ENCODE peak calls at places on chromosomes 1 and 21, in five cellular contexts. One of them, this sample, is unnamed.

GRCh38 chr1:40462956-40463590 is 12.8 kb downstream of the ZFP69B start:
- DNase-seq in brain microvascular endothelial cell: no peak
- DNase-seq in heart right ventricle: no peak
- DNase-seq in CD8-positive, alpha-beta T cell: no peak
- DNase-seq in PC-3: peak; percentile 3
- DNase-seq in this sample: no peak

GRCh38 chr1:169108897-169109560 is 2.5 kb downstream of the ATP1B1 start:
- DNase-seq in brain microvascular endothelial cell: peak; percentile 55
- DNase-seq in heart right ventricle: no peak
- DNase-seq in CD8-positive, alpha-beta T cell: no peak
- DNase-seq in PC-3: peak; percentile 56
- DNase-seq in this sample: no peak

GRCh38 chr1:232422098-232422497 is 207.8 kb downstream of the SIPA1L2 start:
- DNase-seq in brain microvascular endothelial cell: no peak
- DNase-seq in heart right ventricle: no peak
- DNase-seq in CD8-positive, alpha-beta T cell: no peak
- DNase-seq in PC-3: peak; percentile 92
- DNase-seq in this sample: no peak

GRCh38 chr1:156399355-156400125 is 30.5 kb downstream of the RHBG start:
- DNase-seq in brain microvascular endothelial cell: no peak
- DNase-seq in heart right ventricle: no peak
- DNase-seq in CD8-positive, alpha-beta T cell: no peak
- DNase-seq in PC-3: no peak
- DNase-seq in this sample: no peak

GRCh38 chr1:212401838-212402582 is 12.7 kb downstream of the PACC1 start:
- DNase-seq in brain microvascular endothelial cell: no peak
- DNase-seq in heart right ventricle: no peak
- DNase-seq in CD8-positive, alpha-beta T cell: no peak
- DNase-seq in PC-3: peak; percentile 85
- DNase-seq in this sample: no peak

GRCh38 chr1:78274814-78275213 is 216.0 kb upstream of the PTGFR start:
- DNase-seq in brain microvascular endothelial cell: peak; percentile 53
- DNase-seq in heart right ventricle: no peak
- DNase-seq in CD8-positive, alpha-beta T cell: no peak
- DNase-seq in PC-3: peak; percentile 8
- DNase-seq in this sample: no peak

GRCh38 chr1:63545780-63546179 is 22.5 kb downstream of the EFCAB7 start:
- DNase-seq in brain microvascular endothelial cell: no peak
- DNase-seq in heart right ventricle: no peak
- DNase-seq in CD8-positive, alpha-beta T cell: no peak
- DNase-seq in PC-3: peak; percentile 14
- DNase-seq in this sample: no peak

GRCh38 chr1:94805912-94806311 is 14.2 kb upstream of the SLC44A3 start:
- DNase-seq in brain microvascular endothelial cell: peak; percentile 45
- DNase-seq in heart right ventricle: peak; percentile 42
- DNase-seq in CD8-positive, alpha-beta T cell: peak; percentile 37
- DNase-seq in PC-3: peak; percentile 77
- DNase-seq in this sample: peak; percentile 39

GRCh38 chr1:155981266-155982088 is 3.1 kb upstream of the ARHGEF2 start:
- DNase-seq in brain microvascular endothelial cell: peak; percentile 28
- DNase-seq in heart right ventricle: no peak
- DNase-seq in CD8-positive, alpha-beta T cell: peak; percentile 58
- DNase-seq in PC-3: no peak
- DNase-seq in this sample: peak; percentile 36

GRCh38 chr1:47178020-47178419 is 11.8 kb downstream of the PDZK1IP1 start:
- DNase-seq in brain microvascular endothelial cell: no peak
- DNase-seq in heart right ventricle: no peak
- DNase-seq in CD8-positive, alpha-beta T cell: no peak
- DNase-seq in PC-3: no peak
- DNase-seq in this sample: no peak

GRCh38 chr1:9101510-9102146 is 27.3 kb downstream of the GPR157 start:
- DNase-seq in brain microvascular endothelial cell: peak; percentile 63
- DNase-seq in heart right ventricle: peak; percentile 41
- DNase-seq in CD8-positive, alpha-beta T cell: no peak
- DNase-seq in PC-3: peak; percentile 56
- DNase-seq in this sample: no peak

GRCh38 chr1:156646738-156647211 is 4.9 kb downstream of the BCAN start:
- DNase-seq in brain microvascular endothelial cell: no peak
- DNase-seq in heart right ventricle: no peak
- DNase-seq in CD8-positive, alpha-beta T cell: no peak
- DNase-seq in PC-3: no peak
- DNase-seq in this sample: no peak

GRCh38 chr1:22553104-22553880 is 10.0 kb upstream of the EPHA8 start:
- DNase-seq in brain microvascular endothelial cell: no peak
- DNase-seq in heart right ventricle: no peak
- DNase-seq in CD8-positive, alpha-beta T cell: no peak
- DNase-seq in PC-3: no peak
- DNase-seq in this sample: no peak

GRCh38 chr1:154863702-154864174 is 6.3 kb downstream of the KCNN3 start:
- DNase-seq in brain microvascular endothelial cell: peak; percentile 75
- DNase-seq in heart right ventricle: no peak
- DNase-seq in CD8-positive, alpha-beta T cell: peak; percentile 33
- DNase-seq in PC-3: peak; percentile 81
- DNase-seq in this sample: peak; percentile 11

GRCh38 chr1:60809204-60809985 is 273.0 kb upstream of the NFIA start:
- DNase-seq in brain microvascular endothelial cell: peak; percentile 16
- DNase-seq in heart right ventricle: no peak
- DNase-seq in CD8-positive, alpha-beta T cell: no peak
- DNase-seq in PC-3: no peak
- DNase-seq in this sample: no peak

GRCh38 chr1:200379431-200379755 is 30.4 kb downstream of the ZNF281 start:
- DNase-seq in brain microvascular endothelial cell: peak; percentile 88
- DNase-seq in heart right ventricle: no peak
- DNase-seq in CD8-positive, alpha-beta T cell: no peak
- DNase-seq in PC-3: peak; percentile 99
- DNase-seq in this sample: no peak

GRCh38 chr21:43779660-43780059 is 3.6 kb upstream of the CSTB start:
- DNase-seq in brain microvascular endothelial cell: no peak
- DNase-seq in heart right ventricle: no peak
- DNase-seq in CD8-positive, alpha-beta T cell: no peak
- DNase-seq in PC-3: no peak
- DNase-seq in this sample: no peak

GRCh38 chr1:11960710-11961109 is 19.5 kb upstream of the MFN2 start:
- DNase-seq in brain microvascular endothelial cell: no peak
- DNase-seq in heart right ventricle: no peak
- DNase-seq in CD8-positive, alpha-beta T cell: no peak
- DNase-seq in PC-3: no peak
- DNase-seq in this sample: no peak

GRCh38 chr1:101004061-101004460 is 21.5 kb downstream of the DPH5 start:
- DNase-seq in brain microvascular endothelial cell: no peak
- DNase-seq in heart right ventricle: no peak
- DNase-seq in CD8-positive, alpha-beta T cell: no peak
- DNase-seq in PC-3: peak; percentile 47
- DNase-seq in this sample: no peak

GRCh38 chr21:34996304-34997081 is 52.6 kb downstream of the RUNX1 start:
- DNase-seq in brain microvascular endothelial cell: no peak
- DNase-seq in heart right ventricle: no peak
- DNase-seq in CD8-positive, alpha-beta T cell: no peak
- DNase-seq in PC-3: no peak
- DNase-seq in this sample: no peak

GRCh38 chr1:170273556-170274501 is 128.1 kb downstream of the NTMT2 start:
- DNase-seq in brain microvascular endothelial cell: no peak
- DNase-seq in heart right ventricle: peak; percentile 54
- DNase-seq in CD8-positive, alpha-beta T cell: no peak
- DNase-seq in PC-3: no peak
- DNase-seq in this sample: no peak

GRCh38 chr1:104092698-104093097 is 343.0 kb downstream of the AMY1C start:
- DNase-seq in brain microvascular endothelial cell: no peak
- DNase-seq in heart right ventricle: no peak
- DNase-seq in CD8-positive, alpha-beta T cell: no peak
- DNase-seq in PC-3: no peak
- DNase-seq in this sample: no peak

GRCh38 chr1:82388679-82389078 is 587.9 kb downstream of the ADGRL2 start:
- DNase-seq in brain microvascular endothelial cell: peak; percentile 61
- DNase-seq in heart right ventricle: no peak
- DNase-seq in CD8-positive, alpha-beta T cell: no peak
- DNase-seq in PC-3: peak; percentile 78
- DNase-seq in this sample: no peak

GRCh38 chr21:45410151-45410864 is 5.3 kb downstream of the COL18A1 start:
- DNase-seq in brain microvascular endothelial cell: peak; percentile 47
- DNase-seq in heart right ventricle: no peak
- DNase-seq in CD8-positive, alpha-beta T cell: no peak
- DNase-seq in PC-3: no peak
- DNase-seq in this sample: no peak

GRCh38 chr1:237938553-237938952 is 47.8 kb upstream of the ZP4 start:
- DNase-seq in brain microvascular endothelial cell: no peak
- DNase-seq in heart right ventricle: no peak
- DNase-seq in CD8-positive, alpha-beta T cell: no peak
- DNase-seq in PC-3: peak; percentile 56
- DNase-seq in this sample: no peak

GRCh38 chr1:221740260-221740830 is 1.5 kb downstream of the DUSP10 start:
- DNase-seq in brain microvascular endothelial cell: no peak
- DNase-seq in heart right ventricle: no peak
- DNase-seq in CD8-positive, alpha-beta T cell: no peak
- DNase-seq in PC-3: no peak
- DNase-seq in this sample: no peak

DNA sequence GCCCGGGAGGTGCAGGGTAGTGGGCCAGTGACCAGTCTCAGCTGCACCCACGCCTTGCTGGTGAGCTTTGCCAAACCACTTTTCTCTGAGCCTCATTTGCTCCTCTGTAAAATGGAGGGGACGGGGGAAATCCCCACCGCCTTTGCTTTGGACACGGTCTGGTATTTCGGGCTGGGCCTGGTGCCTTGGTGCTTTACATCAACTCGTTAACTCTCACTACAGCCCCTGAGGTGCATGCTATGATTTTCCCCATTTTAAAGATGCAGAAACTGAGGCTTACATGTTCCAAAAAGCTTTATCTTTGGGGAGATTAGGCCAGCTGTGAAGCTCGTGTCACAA is 116.1 kb upstream of the RUNX3 start:
- DNase-seq in brain microvascular endothelial cell: no peak
- DNase-seq in heart right ventricle: no peak
- DNase-seq in CD8-positive, alpha-beta T cell: no peak
- DNase-seq in PC-3: no peak
- DNase-seq in this sample: no peak
- H3K27me3 ChIP-seq in brain microvascular endothelial cell: no peaks in the 10 kb centered on the region
- H3K27me3 ChIP-seq in heart right ventricle: peaks cover 7% of the 10 kb centered on the region
- H3K27me3 ChIP-seq in CD8-positive, alpha-beta T cell: no peaks in the 10 kb centered on the region
- H3K27me3 ChIP-seq in PC-3: peaks cover 36% of the 10 kb centered on the region
- H3K27me3 ChIP-seq in this sample: no peaks in the 10 kb centered on the region

GRCh38 chr1:50964863-50965262 is 4.8 kb upstream of the FAF1 start:
- DNase-seq in brain microvascular endothelial cell: no peak
- DNase-seq in heart right ventricle: no peak
- DNase-seq in CD8-positive, alpha-beta T cell: no peak
- DNase-seq in PC-3: no peak
- DNase-seq in this sample: no peak
- H3K27me3 ChIP-seq in brain microvascular endothelial cell: no peaks in the 10 kb centered on the region
- H3K27me3 ChIP-seq in heart right ventricle: no peaks in the 10 kb centered on the region
- H3K27me3 ChIP-seq in CD8-positive, alpha-beta T cell: no peaks in the 10 kb centered on the region
- H3K27me3 ChIP-seq in PC-3: no peaks in the 10 kb centered on the region
- H3K27me3 ChIP-seq in this sample: no peaks in the 10 kb centered on the region

GRCh38 chr1:107966550-107966949 is 1.6 kb upstream of the VAV3 start:
- DNase-seq in brain microvascular endothelial cell: no peak
- DNase-seq in heart right ventricle: no peak
- DNase-seq in CD8-positive, alpha-beta T cell: no peak
- DNase-seq in PC-3: no peak
- DNase-seq in this sample: no peak

GRCh38 chr1:107963601-107964396 is 1.2 kb downstream of the VAV3 start:
- DNase-seq in brain microvascular endothelial cell: peak; percentile 7
- DNase-seq in heart right ventricle: peak; percentile 19
- DNase-seq in CD8-positive, alpha-beta T cell: peak; percentile 61
- DNase-seq in PC-3: no peak
- DNase-seq in this sample: no peak

GRCh38 chr1:107964397-107965111 is 426 bp downstream of the VAV3 start:
- DNase-seq in brain microvascular endothelial cell: no peak
- DNase-seq in heart right ventricle: no peak
- DNase-seq in CD8-positive, alpha-beta T cell: peak; percentile 27
- DNase-seq in PC-3: no peak
- DNase-seq in this sample: peak; percentile 17

GRCh38 chr1:107963009-107963408 is 2.0 kb downstream of the VAV3 start:
- DNase-seq in brain microvascular endothelial cell: no peak
- DNase-seq in heart right ventricle: no peak
- DNase-seq in CD8-positive, alpha-beta T cell: no peak
- DNase-seq in PC-3: no peak
- DNase-seq in this sample: no peak

GRCh38 chr1:107965112-107965991 is at the start of gene VAV3:
- DNase-seq in brain microvascular endothelial cell: peak; percentile 41
- DNase-seq in heart right ventricle: peak; percentile 75
- DNase-seq in CD8-positive, alpha-beta T cell: peak; percentile 56
- DNase-seq in PC-3: peak; percentile 67
- DNase-seq in this sample: peak; percentile 28
- H3K27me3 ChIP-seq in brain microvascular endothelial cell: peaks cover 17% of the 10 kb centered on the region
- H3K27me3 ChIP-seq in heart right ventricle: no peaks in the 10 kb centered on the region
- H3K27me3 ChIP-seq in CD8-positive, alpha-beta T cell: no peaks in the 10 kb centered on the region
- H3K27me3 ChIP-seq in PC-3: peaks cover 10% of the 10 kb centered on the region
- H3K27me3 ChIP-seq in this sample: no peaks in the 10 kb centered on the region

GRCh38 chr1:6438047-6438525 is 13.5 kb downstream of the ESPN start:
- DNase-seq in brain microvascular endothelial cell: no peak
- DNase-seq in heart right ventricle: peak; percentile 61
- DNase-seq in CD8-positive, alpha-beta T cell: peak; percentile 69
- DNase-seq in PC-3: peak; percentile 92
- DNase-seq in this sample: peak; percentile 65
- H3K27me3 ChIP-seq in brain microvascular endothelial cell: peaks cover 15% of the 10 kb centered on the region
- H3K27me3 ChIP-seq in heart right ventricle: peaks cover 49% of the 10 kb centered on the region
- H3K27me3 ChIP-seq in CD8-positive, alpha-beta T cell: peaks cover 8% of the 10 kb centered on the region
- H3K27me3 ChIP-seq in PC-3: no peaks in the 10 kb centered on the region
- H3K27me3 ChIP-seq in this sample: peaks cover 11% of the 10 kb centered on the region

GRCh38 chr1:3060601-3061551 is 8.1 kb upstream of the PRDM16 start:
- DNase-seq in brain microvascular endothelial cell: no peak
- DNase-seq in heart right ventricle: no peak
- DNase-seq in CD8-positive, alpha-beta T cell: no peak
- DNase-seq in PC-3: peak; percentile 52
- DNase-seq in this sample: no peak

GRCh38 chr1:3061981-3062615 is 6.9 kb upstream of the PRDM16 start:
- DNase-seq in brain microvascular endothelial cell: no peak
- DNase-seq in heart right ventricle: no peak
- DNase-seq in CD8-positive, alpha-beta T cell: no peak
- DNase-seq in PC-3: peak; percentile 9
- DNase-seq in this sample: no peak

GRCh38 chr1:3058263-3059030 is 10.6 kb upstream of the PRDM16 start:
- DNase-seq in brain microvascular endothelial cell: no peak
- DNase-seq in heart right ventricle: no peak
- DNase-seq in CD8-positive, alpha-beta T cell: no peak
- DNase-seq in PC-3: no peak
- DNase-seq in this sample: no peak

GRCh38 chr1:3061566-3061965 is 7.4 kb upstream of the PRDM16 start:
- DNase-seq in brain microvascular endothelial cell: no peak
- DNase-seq in heart right ventricle: no peak
- DNase-seq in CD8-positive, alpha-beta T cell: no peak
- DNase-seq in PC-3: no peak
- DNase-seq in this sample: no peak

DNA sequence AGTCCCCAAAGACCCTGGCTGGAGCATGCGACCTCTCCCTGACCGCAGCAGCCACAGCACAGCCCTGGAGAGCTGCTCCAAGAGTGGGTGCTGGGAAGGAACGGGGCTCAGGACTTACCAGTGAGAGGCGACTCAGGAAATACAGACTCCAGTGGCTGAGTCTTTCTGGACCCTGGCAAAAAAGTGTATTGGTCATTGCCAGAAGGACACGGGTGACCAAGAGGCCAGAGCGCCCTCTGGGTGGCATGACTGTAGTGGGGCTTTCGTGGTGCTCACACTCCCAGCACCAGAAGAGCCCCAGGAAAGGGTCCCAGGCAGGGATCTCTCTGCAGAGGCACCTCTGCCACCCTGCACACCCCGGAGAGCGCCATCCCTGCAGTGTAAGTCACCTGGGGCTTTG is 8.9 kb upstream of the PRDM16 start:
- DNase-seq in brain microvascular endothelial cell: no peak
- DNase-seq in heart right ventricle: no peak
- DNase-seq in CD8-positive, alpha-beta T cell: no peak
- DNase-seq in PC-3: no peak
- DNase-seq in this sample: no peak
- H3K27me3 ChIP-seq in brain microvascular endothelial cell: peaks cover 36% of the 10 kb centered on the region
- H3K27me3 ChIP-seq in heart right ventricle: peaks cover 44% of the 10 kb centered on the region
- H3K27me3 ChIP-seq in CD8-positive, alpha-beta T cell: no peaks in the 10 kb centered on the region
- H3K27me3 ChIP-seq in PC-3: peaks cover 92% of the 10 kb centered on the region
- H3K27me3 ChIP-seq in this sample: no peaks in the 10 kb centered on the region

GRCh38 chr1:87705233-87705632 is 376.6 kb downstream of the LMO4 start:
- DNase-seq in brain microvascular endothelial cell: no peak
- DNase-seq in heart right ventricle: no peak
- DNase-seq in CD8-positive, alpha-beta T cell: no peak
- DNase-seq in PC-3: no peak
- DNase-seq in this sample: no peak
- H3K27me3 ChIP-seq in brain microvascular endothelial cell: no peaks in the 10 kb centered on the region
- H3K27me3 ChIP-seq in heart right ventricle: no peaks in the 10 kb centered on the region
- H3K27me3 ChIP-seq in CD8-positive, alpha-beta T cell: no peaks in the 10 kb centered on the region
- H3K27me3 ChIP-seq in PC-3: no peaks in the 10 kb centered on the region
- H3K27me3 ChIP-seq in this sample: no peaks in the 10 kb centered on the region

This sample was measured in CD4-positive, alpha-beta T cell.